ENCODE peak calls at places on chromosomes 13 and 19, in five cellular contexts. J is HCT116, C is cardiac muscle cell, D is breast epithelium, A is PC-9. Z is an unnamed sample. For H3K9me3, the result is how much of the 10 kb centered on the place peaks cover.

GRCh38 chr19:50449236-50449899 is 16.7 kb downstream of the MYBPC2 start:
- DNase-seq in J (no peak), C (no peak), D (no peak), A (no peak), Z (no peak)

GRCh38 chr19:49264258-49264657 is 60.7 kb downstream of the SLC6A16 start:
- DNase-seq in J (no peak), C (no peak), D (no peak), A (no peak), Z (no peak)

GRCh38 chr19:32201661-32202060 is 143.7 kb upstream of the ZNF507 start:
- DNase-seq in J (no peak), C (no peak), D (no peak), A (no peak), Z (no peak)

GRCh38 chr13:80141114-80141849 is 199.6 kb downstream of the SPRY2 start:
- DNase-seq in J (no peak), C (peak), D (peak), A (no peak), Z (no peak)

GRCh38 chr19:50315773-50316448 is 13.3 kb downstream of the KCNC3 start:
- DNase-seq in J (no peak), C (peak), D (no peak), A (no peak), Z (no peak)

GRCh38 chr19:33067121-33067520 is 2.4 kb upstream of the RHPN2 start:
- DNase-seq in J (no peak), C (no peak), D (no peak), A (no peak), Z (no peak)

GRCh38 chr19:11382898-11383705 is 1.0 kb downstream of the EPOR start:
- DNase-seq in J (peak), C (peak), D (no peak), A (no peak), Z (no peak)

GRCh38 chr13:99496322-99497142 is 4.7 kb upstream of the TM9SF2 start:
- DNase-seq in J (peak), C (no peak), D (peak), A (peak), Z (no peak)

GRCh38 chr19:8515317-8515716 is 1.4 kb upstream of the ZNF414 start:
- DNase-seq in J (no peak), C (no peak), D (no peak), A (no peak), Z (no peak)

DNA sequence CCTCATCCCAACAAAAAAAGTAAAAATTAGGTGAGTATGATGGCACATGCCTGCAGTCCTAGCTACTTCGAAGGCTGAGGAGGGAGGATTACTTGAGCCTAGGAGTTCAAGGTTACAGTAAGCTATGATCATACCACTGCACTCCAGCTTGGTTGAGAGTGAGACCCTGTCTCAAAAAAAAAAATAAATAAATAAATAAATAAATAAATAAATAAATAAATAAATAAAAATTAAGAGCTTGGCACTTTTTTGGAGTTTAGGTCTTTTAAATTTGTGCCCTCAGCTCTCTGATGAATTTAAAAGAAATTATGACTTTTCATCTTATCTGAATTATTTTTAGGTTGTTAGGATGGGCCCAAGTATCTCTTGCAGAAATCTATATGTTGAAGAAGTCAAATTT is 8.9 kb downstream of the ZNF420 start:
- DNase-seq in J (no peak), C (no peak), D (no peak), A (no peak), Z (no peak)
- H3K9me3 ChIP-seq in J (under half), C (under half), D (half or more), A (half or more), Z (under half)

GRCh38 chr19:21922276-21922675 is 86.3 kb upstream of the ZNF43 start:
- DNase-seq in J (no peak), C (no peak), D (no peak), A (no peak), Z (no peak)

GRCh38 chr19:21921691-21922180 is 85.8 kb upstream of the ZNF43 start:
- DNase-seq in J (no peak), C (no peak), D (no peak), A (no peak), Z (no peak)
- H3K9me3 ChIP-seq in J (under half), C (under half), D (half or more), A (under half), Z (under half)

DNA sequence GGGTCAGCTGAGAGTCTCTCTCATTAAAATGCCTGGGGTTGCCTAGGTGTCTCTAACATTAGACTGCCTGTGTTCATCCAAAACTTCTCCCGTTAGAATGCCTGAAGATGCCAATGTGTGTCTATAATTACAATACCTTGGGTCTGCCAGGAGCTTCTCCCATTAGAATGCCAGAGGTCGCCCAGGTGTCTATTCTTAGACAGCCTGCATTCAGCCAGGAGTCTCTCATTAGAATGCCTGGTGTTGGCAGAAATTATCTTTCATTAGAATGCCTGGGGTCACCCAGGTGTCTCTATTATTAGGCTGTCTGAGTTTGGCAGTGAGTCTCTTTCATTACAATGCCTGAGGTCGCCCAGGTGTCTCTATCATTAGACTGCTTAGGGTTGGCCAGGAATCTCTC is 1560.2 kb downstream of the UQCRFS1 start:
- DNase-seq in J (no peak), C (no peak), D (no peak), A (peak), Z (no peak)
- H3K9me3 ChIP-seq in J (under half), C (under half), D (half or more), A (under half), Z (under half)

DNA sequence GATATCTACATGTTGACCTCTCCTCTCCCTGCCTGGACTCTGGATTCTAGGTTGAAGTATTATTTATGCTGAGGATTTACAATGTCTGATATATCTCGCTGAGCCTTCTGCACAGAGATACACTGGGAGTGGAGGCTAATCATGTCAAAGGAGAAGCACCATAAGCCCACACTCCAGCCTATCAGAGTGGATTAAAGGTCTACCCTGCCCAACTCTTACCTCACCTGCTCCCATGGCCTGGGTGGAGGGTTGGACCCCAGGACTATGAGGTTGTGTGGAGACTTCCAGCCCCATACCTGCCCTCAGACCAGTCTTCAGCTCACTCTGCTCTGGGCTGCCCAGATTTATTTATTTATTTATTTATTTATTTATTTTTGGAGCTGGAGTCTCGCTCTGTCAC is 15.4 kb downstream of the OR10H4 start:
- DNase-seq in J (no peak), C (no peak), D (no peak), A (no peak), Z (no peak)
- H3K9me3 ChIP-seq in J (under half), C (under half), D (under half), A (under half), Z (under half)

DNA sequence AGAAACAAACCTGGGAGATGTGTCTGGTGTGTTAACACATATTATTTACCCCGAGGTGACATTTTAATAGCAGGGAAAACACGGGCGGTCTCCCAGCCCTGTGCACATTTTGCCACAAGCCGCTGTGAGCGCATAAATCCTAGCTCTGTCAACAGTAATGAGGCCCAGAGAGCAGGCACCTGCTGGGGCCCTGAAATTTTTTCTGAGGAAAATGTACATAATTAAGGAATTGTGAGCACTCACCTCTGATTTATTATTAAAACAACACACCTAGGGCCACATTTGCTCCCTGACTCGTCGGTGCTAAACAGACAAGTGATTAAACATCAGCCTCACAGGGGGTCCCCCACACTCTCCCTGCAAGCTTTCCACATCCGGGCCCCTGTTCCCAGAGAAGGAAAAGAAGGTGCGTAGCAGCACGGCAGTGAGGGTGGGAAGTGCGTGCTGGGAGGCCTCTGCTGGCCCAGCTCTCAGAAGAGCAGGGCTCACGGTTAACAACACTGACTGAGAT is 616.3 kb downstream of the UQCRFS1 start:
- DNase-seq in J (no peak), C (no peak), D (no peak), A (no peak), Z (no peak)
- H3K9me3 ChIP-seq in J (under half), C (under half), D (under half), A (under half), Z (under half)

GRCh38 chr19:56637976-56638555 is 4.9 kb upstream of the SMIM17 start:
- DNase-seq in J (no peak), C (peak), D (peak), A (peak), Z (peak)
- H3K9me3 ChIP-seq in J (under half), C (under half), D (under half), A (under half), Z (under half)

DNA sequence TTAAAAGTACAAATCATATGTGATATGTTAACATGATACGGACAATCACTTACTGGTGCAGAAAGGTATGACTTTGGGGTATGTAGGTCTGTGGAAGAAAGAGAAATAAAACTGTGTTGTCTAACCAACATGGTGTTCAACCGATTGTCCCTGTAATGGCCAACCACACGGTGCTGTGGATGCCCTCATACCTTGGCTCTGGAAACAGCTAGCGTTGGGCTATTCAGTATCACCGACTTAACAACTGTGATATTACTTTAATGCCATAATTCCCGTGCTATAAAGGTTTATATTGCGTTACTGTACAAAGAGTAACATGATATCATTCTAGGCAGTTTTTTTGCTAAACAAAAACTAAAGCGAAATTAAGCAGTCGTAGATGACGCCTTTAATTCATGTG is 448.3 kb downstream of the EFNB2 start:
- DNase-seq in J (no peak), C (no peak), D (no peak), A (no peak), Z (no peak)
- H3K9me3 ChIP-seq in J (under half), C (under half), D (under half), A (under half), Z (under half)

DNA sequence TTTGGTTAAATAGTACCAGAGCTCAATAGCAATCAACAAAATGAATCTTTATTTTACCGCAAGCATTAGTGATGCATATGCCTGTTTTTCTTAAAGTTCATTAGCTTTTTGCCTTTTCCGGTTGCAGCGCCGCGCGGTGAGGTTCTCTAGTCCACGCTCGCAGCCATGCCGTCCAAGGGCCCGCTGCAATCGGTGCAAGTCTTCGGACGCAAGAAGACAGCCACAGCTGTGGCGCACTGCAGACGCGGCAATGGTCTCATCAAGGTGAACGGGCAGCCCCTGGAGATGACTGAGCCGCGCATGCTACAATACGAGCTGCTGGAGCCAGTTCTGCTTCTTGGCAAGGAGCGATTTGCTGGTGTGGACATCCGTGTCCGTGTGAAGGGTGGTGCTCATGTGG is 42.1 kb upstream of the ZNF486 start:
- DNase-seq in J (no peak), C (no peak), D (no peak), A (no peak), Z (no peak)
- H3K9me3 ChIP-seq in J (under half), C (under half), D (half or more), A (under half), Z (under half)

GRCh38 chr19:37077929-37078716 is at the start of gene ZNF420:
- DNase-seq in J (no peak), C (peak), D (peak), A (peak), Z (peak)

GRCh38 chr19:37077615-37077928 is 661 bp upstream of the ZNF420 start:
- DNase-seq in J (no peak), C (no peak), D (no peak), A (no peak), Z (no peak)

GRCh38 chr19:37078717-37079032 is 442 bp downstream of the ZNF420 start:
- DNase-seq in J (no peak), C (no peak), D (no peak), A (no peak), Z (no peak)

GRCh38 chr19:37074111-37074510 is 4.1 kb upstream of the ZNF420 start:
- DNase-seq in J (no peak), C (no peak), D (no peak), A (no peak), Z (no peak)

GRCh38 chr19:37074819-37075362 is 3.3 kb upstream of the ZNF420 start:
- DNase-seq in J (no peak), C (no peak), D (no peak), A (no peak), Z (no peak)
- H3K9me3 ChIP-seq in J (under half), C (under half), D (under half), A (under half), Z (under half)

Z was measured in iPS DF 6.9.